ENCODE peak calls at places on chromosomes 3 and 15, in five cellular contexts. E is B cell, S is hypothalamus, B is AG09309, R is HuH-7.5. N is an unnamed sample.

GRCh38 chr15:39595621-39596221 is 14.8 kb downstream of the THBS1 start:
- DNase-seq in B (peak; percentile 93), E (no peak), R (no peak), S (no peak), N (peak; percentile 68)

GRCh38 chr15:72206677-72207000 is 9.1 kb upstream of the GRAMD2A start:
- DNase-seq in B (no peak), E (no peak), S (no peak), R (no peak), N (no peak)

GRCh38 chr3:190326361-190326760 is 4.1 kb upstream of the CLDN1 start:
- DNase-seq in E (no peak), B (no peak), S (no peak), R (no peak), N (no peak)

GRCh38 chr15:78374436-78375393 is 34.6 kb downstream of the CRABP1 start:
- DNase-seq in S (no peak), B (no peak), E (no peak), R (peak; percentile 81), N (no peak)

GRCh38 chr15:67031321-67031720 is 34.1 kb upstream of the SMAD3 start:
- DNase-seq in E (no peak), S (no peak), R (no peak), B (no peak), N (no peak)

GRCh38 chr3:117059054-117059989 is 349.7 kb downstream of the TUSC7 start:
- DNase-seq in R (no peak), S (no peak), E (no peak), B (no peak), N (peak; percentile 7)

GRCh38 chr3:55650011-55650410 is 162.9 kb upstream of the WNT5A start:
- DNase-seq in R (no peak), B (no peak), S (no peak), E (no peak), N (no peak)

GRCh38 chr3:11720220-11721113 is 76.8 kb upstream of the VGLL4 start:
- DNase-seq in B (no peak), E (peak; percentile 70), S (peak; percentile 27), R (peak; percentile 73), N (peak; percentile 46)

GRCh38 chr3:188102861-188103547 is 51.0 kb upstream of the LPP start:
- DNase-seq in B (no peak), E (no peak), R (no peak), S (no peak), N (no peak)

GRCh38 chr3:184639351-184639750 is 72.5 kb downstream of the MAGEF1 start:
- DNase-seq in S (no peak), R (no peak), E (no peak), B (no peak), N (no peak)

GRCh38 chr15:57504599-57504940 is 87.1 kb upstream of the MYZAP start:
- DNase-seq in B (no peak), S (no peak), E (no peak), R (no peak), N (no peak)

GRCh38 chr3:62237296-62237948 is 135.9 kb downstream of the FEZF2 start:
- DNase-seq in S (no peak), R (no peak), B (no peak), E (no peak), N (no peak)

GRCh38 chr3:33063651-33064051 is 33.3 kb downstream of the GLB1 start:
- DNase-seq in R (no peak), E (peak; percentile 35), S (no peak), B (peak; percentile 43), N (peak; percentile 48)

GRCh38 chr15:47991376-47991775 is 129.4 kb upstream of the SLC24A5 start:
- DNase-seq in R (no peak), S (no peak), B (no peak), E (no peak), N (no peak)

GRCh38 chr15:48285329-48286214 is 45.7 kb upstream of the DUT start:
- DNase-seq in S (peak; percentile 4), B (peak; percentile 47), R (peak; percentile 20), E (peak; percentile 70), N (peak; percentile 48)

GRCh38 chr3:10004506-10004905 is 17.9 kb upstream of the EMC3 start:
- DNase-seq in E (no peak), S (no peak), R (no peak), B (no peak), N (no peak)

GRCh38 chr3:131033480-131034080 is 6.9 kb downstream of the NEK11 start:
- DNase-seq in E (peak; percentile 57), B (no peak), R (peak; percentile 17), S (no peak), N (no peak)

GRCh38 chr15:33907326-33907725 is 61.0 kb upstream of the CHRM5 start:
- DNase-seq in S (no peak), R (no peak), B (no peak), E (no peak), N (no peak)

GRCh38 chr3:112352720-112353119 is 19.8 kb downstream of the CD200 start:
- DNase-seq in S (no peak), B (no peak), R (no peak), E (no peak), N (no peak)

GRCh38 chr3:184739594-184740505 is 28.0 kb upstream of the MAGEF1 start:
- DNase-seq in R (no peak), E (no peak), B (no peak), S (no peak), N (no peak)

GRCh38 chr3:49803464-49804140 is 541 bp downstream of the INKA1 start:
- DNase-seq in E (peak; percentile 77), B (no peak), S (no peak), R (no peak), N (no peak)

GRCh38 chr15:70088887-70089691 is 8.6 kb downstream of the TLE3 start:
- DNase-seq in R (no peak), B (no peak), E (no peak), S (no peak), N (no peak)

GRCh38 chr3:126907557-126907956 is 75.4 kb upstream of the PLXNA1 start:
- DNase-seq in R (no peak), E (no peak), S (no peak), B (no peak), N (no peak)

GRCh38 chr3:46717447-46718231 is at the start of gene PRSS50:
- DNase-seq in S (no peak), B (no peak), E (no peak), R (peak; percentile 56), N (no peak)

GRCh38 chr3:1380926-1381646 is 288.3 kb downstream of the CNTN6 start:
- DNase-seq in B (no peak), R (no peak), E (peak; percentile 28), S (no peak), N (no peak)

GRCh38 chr3:10352146-10352911 is 31.4 kb upstream of the SEC13 start:
- DNase-seq in E (no peak), B (peak; percentile 59), S (no peak), R (no peak), N (no peak)

GRCh38 chr3:158094917-158095301 is 11.3 kb downstream of the SHOX2 start:
- DNase-seq in S (no peak), B (no peak), E (peak; percentile 28), R (no peak), N (no peak)

GRCh38 chr3:57793737-57794187 is 37.7 kb downstream of the SLMAP start:
- DNase-seq in S (no peak), B (no peak), R (no peak), E (no peak), N (no peak)

GRCh38 chr3:172068977-172069376 is 29.6 kb downstream of the FNDC3B start:
- DNase-seq in B (no peak), E (no peak), S (no peak), R (no peak), N (no peak)

GRCh38 chr3:58244186-58244585 is 6.6 kb downstream of the ABHD6 start:
- DNase-seq in B (no peak), E (no peak), S (no peak), R (no peak), N (no peak)

GRCh38 chr3:36993326-36994283 is at the start of gene MLH1:
- DNase-seq in R (peak; percentile 79), B (peak; percentile 100), E (peak; percentile 95), S (no peak), N (peak; percentile 100)

GRCh38 chr15:99452728-99453643 is 112.8 kb upstream of the MEF2A start:
- DNase-seq in R (no peak), E (peak; percentile 61), B (no peak), S (no peak), N (no peak)

GRCh38 chr3:65128346-65128745 is 440.5 kb upstream of the ADAMTS9 start:
- DNase-seq in B (no peak), R (no peak), S (no peak), E (no peak), N (no peak)

GRCh38 chr3:51340311-51340829 is 44.7 kb upstream of the MANF start:
- DNase-seq in B (peak; percentile 81), R (peak; percentile 13), E (no peak), S (no peak), N (peak; percentile 87)

GRCh38 chr3:159798951-159799350 is 189.7 kb upstream of the IL12A start:
- DNase-seq in S (no peak), E (no peak), R (no peak), B (peak; percentile 25), N (no peak)

GRCh38 chr3:23129817-23130216 is 73.3 kb upstream of the UBE2E2 start:
- DNase-seq in R (no peak), S (no peak), E (no peak), B (peak; percentile 24), N (peak; percentile 26)

GRCh38 chr3:111068574-111068973 is 3.0 kb upstream of the NECTIN3 start:
- DNase-seq in B (no peak), S (no peak), R (no peak), E (no peak), N (no peak)

GRCh38 chr15:45386420-45386819 is 8.1 kb upstream of the GATM start:
- DNase-seq in E (no peak), S (no peak), R (no peak), B (no peak), N (no peak)

GRCh38 chr15:92095691-92096090 is 242.2 kb downstream of the SLCO3A1 start:
- DNase-seq in B (no peak), R (no peak), S (no peak), E (no peak), N (no peak)

N was measured in GM04504.